ENCODE peak calls at places on chromosomes 5 and 9, in four cellular contexts. Q is GM12878, G is K562, E is HepG2. R is an unnamed sample.

GRCh38 chr5:59020611-59021285 is 437.9 kb downstream of the RAB3C start:
- DNase-seq in Q (no peak), E (no peak), G (no peak), R (no peak)

GRCh38 chr5:125609011-125609410 is 814.2 kb upstream of the GRAMD2B start:
- DNase-seq in G (no peak), E (no peak), Q (no peak), R (no peak)

GRCh38 chr9:133679466-133680051 is 43.4 kb downstream of the DBH start:
- DNase-seq in G (no peak), E (no peak), Q (no peak), R (no peak)

GRCh38 chr9:94867281-94867841 is 140.9 kb downstream of the AOPEP start:
- DNase-seq in G (peak; percentile 78), Q (no peak), E (peak; percentile 89), R (no peak)

GRCh38 chr5:157126-157715 is 34.1 kb upstream of the LRRC14B start:
- DNase-seq in Q (no peak), E (no peak), G (no peak), R (no peak)

GRCh38 chr9:137370865-137371520 is 52.0 kb downstream of the EXD3 start:
- DNase-seq in G (no peak), E (no peak), Q (no peak), R (peak; percentile 26)

GRCh38 chr5:137051165-137051564 is 448.0 kb downstream of the SPOCK1 start:
- DNase-seq in G (no peak), Q (no peak), E (peak; percentile 5), R (no peak)

GRCh38 chr5:79872309-79872708 is 118.8 kb downstream of the MTX3 start:
- DNase-seq in G (no peak), E (no peak), Q (no peak), R (no peak)

GRCh38 chr9:69932901-69933300 is 110.7 kb upstream of the MAMDC2 start:
- DNase-seq in Q (no peak), G (peak; percentile 23), E (peak; percentile 36), R (peak; percentile 31)

GRCh38 chr9:80040457-80040856 is 468.7 kb downstream of the TLE4 start:
- DNase-seq in G (no peak), Q (no peak), E (no peak), R (no peak)

GRCh38 chr5:60372786-60373185 is 327.2 kb downstream of the DEPDC1B start:
- DNase-seq in Q (no peak), E (peak; percentile 33), G (no peak), R (no peak)

GRCh38 chr5:96868603-96869371 is 7.5 kb upstream of the ERAP2 start:
- DNase-seq in Q (no peak), E (peak; percentile 62), G (peak; percentile 70), R (no peak)

GRCh38 chr9:90044710-90045151 is 439.9 kb downstream of the GADD45G start:
- DNase-seq in G (no peak), Q (no peak), E (peak; percentile 5), R (no peak)

GRCh38 chr5:147417133-147417813 is 92.6 kb downstream of the DPYSL3 start:
- DNase-seq in Q (no peak), G (no peak), E (no peak), R (no peak)

GRCh38 chr9:14932246-14932645 is 22.0 kb upstream of the FREM1 start:
- DNase-seq in E (no peak), Q (no peak), G (no peak), R (no peak)

GRCh38 chr5:171435908-171436307 is 16.5 kb downstream of the FGF18 start:
- DNase-seq in Q (no peak), E (no peak), G (no peak), R (no peak)

GRCh38 chr9:90044263-90044662 is 439.5 kb downstream of the GADD45G start:
- DNase-seq in E (no peak), G (no peak), Q (no peak), R (no peak)

GRCh38 chr5:32511778-32512374 is 67.3 kb upstream of the ZFR start:
- DNase-seq in G (no peak), E (no peak), Q (no peak), R (no peak)

GRCh38 chr5:160397492-160397891 is 2.4 kb downstream of the FAM200C start:
- DNase-seq in G (no peak), Q (no peak), E (no peak), R (no peak)

GRCh38 chr5:32326216-32326772 is 13.6 kb upstream of the MTMR12 start:
- DNase-seq in Q (no peak), E (no peak), G (no peak), R (no peak)

GRCh38 chr9:85523202-85523601 is 218.6 kb downstream of the AGTPBP1 start:
- DNase-seq in Q (no peak), E (no peak), G (no peak), R (no peak)

GRCh38 chr5:180586870-180587269 is 4.4 kb downstream of the SCGB3A1 start:
- DNase-seq in G (no peak), E (no peak), Q (no peak), R (no peak)

GRCh38 chr5:151869843-151870242 is 54.8 kb downstream of the GLRA1 start:
- DNase-seq in G (no peak), Q (no peak), E (no peak), R (no peak)

GRCh38 chr5:3828761-3829160 is 233.1 kb downstream of the IRX1 start:
- DNase-seq in Q (no peak), E (no peak), G (peak; percentile 30), R (peak; percentile 27)

GRCh38 chr5:74285876-74286275 is 354.7 kb downstream of the ENC1 start:
- DNase-seq in Q (no peak), G (no peak), E (no peak), R (no peak)

DNA sequence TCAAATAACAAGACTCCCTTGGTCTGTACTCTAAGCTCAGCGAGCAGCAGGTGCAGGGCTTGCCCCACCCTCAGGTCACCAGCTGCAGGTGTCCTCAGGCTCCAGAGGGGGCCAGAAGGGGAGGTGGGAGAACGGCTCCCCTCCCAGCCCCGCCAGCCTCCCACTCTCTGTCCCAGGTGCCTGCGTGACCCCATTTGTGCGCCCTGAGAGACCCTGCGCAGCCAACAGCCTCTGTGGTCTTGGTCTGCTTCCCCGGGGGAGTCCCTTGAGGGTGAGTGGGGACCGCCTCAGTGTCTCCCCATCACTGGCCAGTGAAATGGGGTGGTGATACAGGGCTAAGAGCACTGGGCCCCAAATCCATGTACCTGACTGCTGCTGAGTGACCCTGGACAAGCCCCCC is 62.3 kb upstream of the STXBP1 start:
- DNase-seq in Q (no peak), E (no peak), G (no peak), R (no peak)
- TF ChIP-seq ATF3 in Q (no peak), E (no peak), G (no peak), R (no peak)

GRCh38 chr9:108483676-108484075 is 372.1 kb downstream of the ACTL7B start:
- DNase-seq in G (no peak), E (no peak), Q (no peak), R (no peak)

GRCh38 chr9:108484468-108484867 is 371.3 kb downstream of the ACTL7B start:
- DNase-seq in G (no peak), E (no peak), Q (no peak), R (no peak)

GRCh38 chr9:108486791-108487190 is 369.0 kb downstream of the ACTL7B start:
- DNase-seq in E (no peak), G (no peak), Q (no peak), R (no peak)

GRCh38 chr9:108489567-108489966 is 366.2 kb downstream of the ACTL7B start:
- DNase-seq in G (no peak), Q (no peak), E (no peak), R (no peak)
- TF ChIP-seq ESRRA in G (no peak), Q (no peak), E (no peak), R (no peak)

GRCh38 chr9:99451121-99451606 is 229.1 kb downstream of the SEC61B start:
- DNase-seq in E (no peak), G (no peak), Q (no peak), R (no peak)
- TF ChIP-seq TCF7 in E (no peak), G (no peak), Q (no peak), R (no peak)

DNA sequence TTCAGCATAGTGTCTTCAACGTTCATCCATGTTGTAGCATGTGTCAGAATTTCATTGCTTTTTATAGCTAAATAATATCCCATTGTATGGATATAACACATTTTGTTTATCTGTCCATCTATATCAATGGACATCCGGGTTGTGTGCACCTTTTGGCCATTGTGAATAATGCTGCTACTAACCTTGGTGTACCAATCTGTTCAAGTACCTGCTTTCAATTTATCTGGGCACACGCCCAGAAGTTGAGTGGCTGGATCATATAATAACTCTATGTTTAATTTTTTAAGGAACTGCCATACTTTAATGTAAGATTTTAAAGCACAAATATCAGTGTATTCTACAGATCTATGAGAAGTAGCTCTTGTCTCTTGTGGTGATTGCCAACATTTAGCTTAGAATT is 43.5 kb downstream of the SCAI start:
- DNase-seq in E (no peak), G (no peak), Q (no peak), R (no peak)
- TF ChIP-seq ATF3 in E (no peak), G (no peak), Q (no peak), R (no peak)

GRCh38 chr5:128305341-128305740 is 221.8 kb downstream of the SLC12A2 start:
- DNase-seq in G (no peak), E (no peak), Q (no peak), R (no peak)

GRCh38 chr5:128304791-128305190 is 221.2 kb downstream of the SLC12A2 start:
- DNase-seq in E (no peak), G (no peak), Q (no peak), R (no peak)

GRCh38 chr5:128303593-128303992 is 220.0 kb downstream of the SLC12A2 start:
- DNase-seq in E (no peak), G (no peak), Q (no peak), R (no peak)

GRCh38 chr5:128300181-128300580 is 216.6 kb downstream of the SLC12A2 start:
- DNase-seq in E (no peak), G (no peak), Q (no peak), R (no peak)

GRCh38 chr5:128304121-128304520 is 220.6 kb downstream of the SLC12A2 start:
- DNase-seq in G (no peak), E (no peak), Q (no peak), R (no peak)
- TF ChIP-seq ESRRA in G (no peak), E (no peak), Q (no peak), R (no peak)

GRCh38 chr9:108033976-108034964 is 544.7 kb upstream of the KLF4 start:
- DNase-seq in E (no peak), G (no peak), Q (no peak), R (no peak)
- TF ChIP-seq TCF7 in E (no peak), G (no peak), Q (no peak), R (no peak)

GRCh38 chr5:144944936-144945335 is 774.3 kb downstream of the KCTD16 start:
- DNase-seq in Q (no peak), E (no peak), G (no peak), R (no peak)
- TF ChIP-seq ATF3 in Q (no peak), E (no peak), G (no peak), R (no peak)

DNA sequence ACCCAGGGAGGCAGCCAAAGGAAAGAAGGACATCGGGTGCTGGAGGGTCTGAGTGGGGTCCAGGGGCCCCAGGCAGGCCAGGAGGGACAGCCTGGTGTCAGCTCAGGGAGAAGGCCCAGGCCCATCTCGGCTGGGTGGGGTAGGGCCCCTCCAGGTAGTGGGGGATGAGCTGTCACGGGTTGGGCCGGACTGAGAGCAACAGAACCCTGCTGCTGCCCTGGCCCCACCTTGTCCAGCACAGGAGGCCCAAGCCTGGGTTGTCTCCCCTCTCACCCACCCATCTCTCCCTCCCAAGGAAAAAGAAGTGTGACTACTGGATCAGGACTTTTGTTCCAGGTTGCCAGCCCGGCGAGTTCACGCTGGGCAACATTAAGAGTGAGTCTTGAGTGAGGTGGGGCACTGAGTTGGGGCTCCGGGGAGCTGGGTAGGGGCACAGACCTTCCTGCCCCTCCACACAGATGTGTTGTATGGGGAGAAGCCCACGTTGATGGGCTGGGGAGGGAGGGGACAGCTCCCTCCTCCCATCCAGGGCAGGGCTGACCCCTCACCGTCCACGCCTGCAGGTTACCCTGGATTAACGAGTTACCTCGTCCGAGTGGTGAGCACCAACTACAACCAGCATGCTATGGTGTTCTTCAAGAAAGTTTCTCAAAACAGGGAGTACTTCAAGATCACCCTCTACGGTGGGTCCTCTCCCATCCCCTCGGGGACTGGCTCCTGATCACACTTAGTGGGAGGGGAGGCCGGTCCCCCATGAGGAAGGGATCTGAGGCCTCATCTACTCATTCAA is 2.3 kb downstream of the LCN2 start:
- DNase-seq in G (no peak), Q (no peak), E (no peak), R (no peak)
- TF ChIP-seq ESRRA in G (no peak), Q (no peak), E (no peak), R (no peak)